ENCODE peak calls at places on chromosomes 7 and 10, in seven cellular contexts. T, N, K, S, A, D and R are unnamed samples. For H3K9me3, the result is how much of the 10 kb centered on the place peaks cover.

GRCh38 chr10:103633846-103634245 is 140.3 kb downstream of the NEURL1 start:
- DNase-seq in T (no peak), N (no peak), K (no peak), S (no peak), A (no peak), D (no peak), R (no peak)

GRCh38 chr10:49650724-49651034 is 28.8 kb upstream of the C10orf53 start:
- DNase-seq in T (no peak), N (no peak), K (no peak), S (no peak), A (no peak), D (no peak), R (no peak)

GRCh38 chr7:138063400-138063799 is 12.9 kb upstream of the AKR1D1 start:
- DNase-seq in T (no peak), N (no peak), K (no peak), S (no peak), A (no peak), D (no peak), R (no peak)

GRCh38 chr10:96651998-96652431 is 65.2 kb upstream of the TM9SF3 start:
- DNase-seq in T (no peak), N (no peak), K (no peak), S (no peak), A (no peak), D (no peak), R (no peak)

GRCh38 chr10:100977436-100977835 is 8.1 kb downstream of the SEMA4G start:
- DNase-seq in T (no peak), N (no peak), K (peak), S (no peak), A (no peak), D (no peak), R (no peak)

GRCh38 chr7:138458576-138459234 is 1.4 kb upstream of the TRIM24 start:
- DNase-seq in T (no peak), N (no peak), K (no peak), S (no peak), A (no peak), D (no peak), R (no peak)

GRCh38 chr10:72263613-72264241 is 10.0 kb upstream of the DDIT4 start:
- DNase-seq in T (no peak), N (peak), K (no peak), S (no peak), A (no peak), D (peak), R (no peak)

GRCh38 chr7:81299272-81299671 is 380.4 kb upstream of the SEMA3C start:
- DNase-seq in T (peak), N (peak), K (no peak), S (no peak), A (peak), D (no peak), R (no peak)

GRCh38 chr10:88433551-88434186 is 149.4 kb downstream of the RNLS start:
- DNase-seq in T (peak), N (peak), K (no peak), S (no peak), A (no peak), D (no peak), R (no peak)

GRCh38 chr10:24947304-24948097 is 4.9 kb downstream of the PRTFDC1 start:
- DNase-seq in T (peak), N (peak), K (no peak), S (no peak), A (peak), D (no peak), R (no peak)

GRCh38 chr7:105940111-105940510 is 23.0 kb upstream of the CDHR3 start:
- DNase-seq in T (no peak), N (no peak), K (no peak), S (no peak), A (no peak), D (peak), R (no peak)

GRCh38 chr10:27611861-27612450 is 107.9 kb downstream of the RAB18 start:
- DNase-seq in T (no peak), N (no peak), K (no peak), S (no peak), A (no peak), D (no peak), R (no peak)

GRCh38 chr10:97714401-97715258 is 1.1 kb downstream of the MARVELD1 start:
- DNase-seq in T (peak), N (peak), K (peak), S (peak), A (peak), D (peak), R (peak)

GRCh38 chr10:51892965-51893658 is 193.7 kb upstream of the CSTF2T start:
- DNase-seq in T (peak), N (peak), K (no peak), S (peak), A (no peak), D (no peak), R (no peak)

GRCh38 chr7:23254051-23254681 is 7.6 kb downstream of the GPNMB start:
- DNase-seq in T (no peak), N (no peak), K (no peak), S (no peak), A (peak), D (no peak), R (no peak)

GRCh38 chr7:7609330-7609729 is 31.2 kb upstream of the UMAD1 start:
- DNase-seq in T (no peak), N (no peak), K (no peak), S (no peak), A (no peak), D (no peak), R (no peak)

GRCh38 chr10:86730227-86730626 is 26.2 kb upstream of the BMPR1A start:
- DNase-seq in T (peak), N (peak), K (no peak), S (no peak), A (no peak), D (peak), R (peak)

GRCh38 chr7:6071406-6071805 is 40.2 kb downstream of the ANKRD61 start:
- DNase-seq in T (no peak), N (no peak), K (no peak), S (no peak), A (no peak), D (no peak), R (no peak)

GRCh38 chr7:9761224-9761623 is 1212.4 kb upstream of the PHF14 start:
- DNase-seq in T (no peak), N (no peak), K (no peak), S (no peak), A (no peak), D (no peak), R (no peak)

GRCh38 chr7:130838738-130839137 is 104.7 kb upstream of the KLF14 start:
- DNase-seq in T (peak), N (peak), K (no peak), S (no peak), A (peak), D (no peak), R (no peak)

GRCh38 chr10:76353124-76353851 is 921.9 kb downstream of the LRMDA start:
- DNase-seq in T (no peak), N (no peak), K (no peak), S (no peak), A (peak), D (no peak), R (no peak)

GRCh38 chr7:127447326-127447945 is 54.9 kb upstream of the ZNF800 start:
- DNase-seq in T (peak), N (peak), K (no peak), S (peak), A (peak), D (peak), R (no peak)

GRCh38 chr10:6722616-6723004 is 142.5 kb upstream of the PRKCQ start:
- DNase-seq in T (peak), N (peak), K (no peak), S (no peak), A (peak), D (no peak), R (no peak)

GRCh38 chr7:151452680-151453325 is 12.9 kb upstream of the CRYGN start:
- DNase-seq in T (no peak), N (no peak), K (peak), S (no peak), A (no peak), D (no peak), R (no peak)

GRCh38 chr7:148276291-148277041 is 314.1 kb upstream of the C7orf33 start:
- DNase-seq in T (no peak), N (no peak), K (no peak), S (no peak), A (no peak), D (no peak), R (no peak)

GRCh38 chr7:144835166-144835611 is 664 bp downstream of the TPK1 start:
- DNase-seq in T (peak), N (peak), K (peak), S (peak), A (peak), D (peak), R (peak)

GRCh38 chr7:144830811-144831210 is 5.0 kb downstream of the TPK1 start:
- DNase-seq in T (peak), N (peak), K (no peak), S (no peak), A (peak), D (no peak), R (no peak)

GRCh38 chr7:144834516-144835165 is 1.2 kb downstream of the TPK1 start:
- DNase-seq in T (no peak), N (peak), K (no peak), S (no peak), A (no peak), D (no peak), R (peak)

GRCh38 chr7:144835668-144836544 is at the start of gene TPK1:
- DNase-seq in T (peak), N (peak), K (peak), S (peak), A (peak), D (peak), R (peak)

DNA sequence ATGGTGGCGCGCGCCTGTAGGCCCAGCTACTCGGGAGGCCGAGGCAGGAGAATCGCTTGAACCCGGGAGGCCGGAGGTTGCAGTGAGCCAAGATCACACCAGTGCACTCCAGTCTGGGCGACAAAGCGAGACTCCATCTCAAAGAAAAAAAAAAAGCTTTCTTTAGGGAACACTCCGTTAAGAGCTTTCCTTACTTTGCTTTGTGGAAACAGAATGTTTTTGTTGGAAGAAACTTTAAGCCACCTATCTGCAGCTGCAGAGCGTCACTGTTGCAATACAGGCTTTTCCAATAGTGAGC is 641 bp upstream of the TPK1 start:
- DNase-seq in T (no peak), N (no peak), K (no peak), S (no peak), A (no peak), D (no peak), R (no peak)
- H3K4me3 ChIP-seq in T (no peak), N (peak), K (peak), S (peak), A (no peak), D (no peak), R (peak)

GRCh38 chr7:29488977-29489376 is 74.7 kb upstream of the PRR15 start:
- DNase-seq in T (peak), N (peak), K (no peak), S (no peak), A (peak), D (no peak), R (no peak)

GRCh38 chr7:29488203-29488970 is 75.2 kb upstream of the PRR15 start:
- DNase-seq in T (peak), N (no peak), K (no peak), S (no peak), A (no peak), D (no peak), R (no peak)

GRCh38 chr7:29486191-29486700 is 77.4 kb upstream of the PRR15 start:
- DNase-seq in T (no peak), N (no peak), K (no peak), S (no peak), A (no peak), D (no peak), R (no peak)

GRCh38 chr7:29487424-29487823 is 76.2 kb upstream of the PRR15 start:
- DNase-seq in T (no peak), N (no peak), K (no peak), S (no peak), A (no peak), D (no peak), R (no peak)

GRCh38 chr7:29490094-29490607 is 73.5 kb upstream of the PRR15 start:
- DNase-seq in T (no peak), N (no peak), K (no peak), S (no peak), A (no peak), D (no peak), R (no peak)
- TF ChIP-seq CTCF in T (no peak), N (no peak), K (no peak), S (no peak), A (no peak), D (no peak), R (no peak)

DNA sequence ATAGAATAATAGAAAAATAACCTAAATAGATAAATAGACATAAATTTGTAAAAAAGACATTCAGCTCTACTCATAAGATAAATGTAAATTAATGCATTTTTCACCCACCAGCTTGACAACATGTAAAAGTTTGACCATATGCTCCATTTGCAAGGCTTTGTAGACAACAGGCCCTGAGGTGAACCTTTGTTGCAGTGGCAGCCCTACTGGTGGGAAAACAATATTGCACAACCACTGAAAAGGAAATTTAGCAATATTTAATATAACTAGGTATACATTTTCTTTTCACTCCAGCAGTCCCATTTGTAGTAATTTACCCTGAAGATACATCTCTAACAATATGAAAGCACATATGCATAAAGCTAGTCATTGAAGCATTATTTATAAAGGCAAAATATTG is 39.0 kb upstream of the ADRA2A start:
- DNase-seq in T (no peak), N (peak), K (no peak), S (no peak), A (no peak), D (no peak), R (no peak)
- H3K9me3 ChIP-seq in T (under half), N (under half), K (under half), S (under half), A (under half), D (under half), R (under half)

GRCh38 chr10:18399158-18399557 is 252.2 kb downstream of the NSUN6 start:
- DNase-seq in T (no peak), N (no peak), K (no peak), S (no peak), A (no peak), D (no peak), R (no peak)

GRCh38 chr10:18400201-18400910 is 251.0 kb downstream of the NSUN6 start:
- DNase-seq in T (peak), N (no peak), K (no peak), S (peak), A (no peak), D (no peak), R (no peak)

GRCh38 chr10:18401416-18402195 is 249.8 kb downstream of the NSUN6 start:
- DNase-seq in T (no peak), N (no peak), K (no peak), S (no peak), A (no peak), D (no peak), R (no peak)

GRCh38 chr10:18402766-18403346 is 248.5 kb downstream of the NSUN6 start:
- DNase-seq in T (no peak), N (no peak), K (no peak), S (no peak), A (peak), D (no peak), R (no peak)

GRCh38 chr10:18400911-18401260 is 250.5 kb downstream of the NSUN6 start:
- DNase-seq in T (no peak), N (no peak), K (no peak), S (peak), A (no peak), D (no peak), R (no peak)
- H3K4me3 ChIP-seq in T (peak), N (peak), K (peak), S (peak), A (peak), D (no peak), R (peak)

DNA sequence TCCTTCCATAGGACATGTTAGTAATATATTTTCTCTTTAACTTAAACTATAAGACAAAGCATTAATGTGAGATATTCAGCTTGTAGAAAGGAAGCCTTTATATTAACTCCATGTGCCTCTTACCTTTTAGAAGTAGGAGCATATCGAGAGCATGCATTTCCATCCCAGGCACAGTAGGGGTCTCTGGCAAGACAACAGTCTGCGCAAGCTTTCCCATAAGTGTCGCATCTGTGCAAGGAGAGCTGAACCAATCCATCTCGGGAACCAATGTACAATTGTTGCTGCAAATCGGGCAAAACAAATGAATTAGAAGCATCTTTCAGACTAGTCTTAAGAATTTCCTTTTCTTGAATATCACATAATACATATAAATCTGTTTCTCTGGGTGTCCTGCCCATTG is 171.9 kb downstream of the SEMA3D start:
- DNase-seq in T (no peak), N (no peak), K (no peak), S (peak), A (no peak), D (peak), R (no peak)
- TF ChIP-seq CTCF in T (no peak), N (peak), K (no peak), S (peak), A (no peak), D (peak), R (no peak)

DNA sequence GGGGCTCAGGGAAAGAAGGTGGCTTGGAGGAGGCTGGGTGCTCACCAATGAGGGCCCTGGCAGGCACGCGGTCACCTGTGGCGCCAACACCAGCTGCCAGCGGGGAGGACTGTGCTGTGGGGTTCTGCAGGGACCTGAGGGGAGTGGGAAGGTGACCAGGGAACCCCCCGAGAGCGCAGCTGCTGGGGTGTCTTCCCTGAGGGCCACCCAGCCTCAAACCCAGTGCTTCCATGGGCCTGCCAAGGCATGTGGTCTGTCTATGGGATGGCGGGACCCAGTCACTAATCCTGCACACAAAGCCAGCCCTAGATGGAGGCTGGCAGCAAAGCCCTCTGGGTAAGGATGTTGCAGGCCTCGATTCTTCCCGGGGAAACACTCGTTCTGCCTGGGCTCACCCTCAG is 117.1 kb downstream of the EBF3 start:
- DNase-seq in T (no peak), N (no peak), K (peak), S (no peak), A (no peak), D (no peak), R (no peak)
- H3K9me3 ChIP-seq in T (under half), N (under half), K (under half), S (under half), A (under half), D (under half), R (under half)